ENCODE peak calls at places on chromosomes 4 and X, in ten cellular contexts. N is fibroblast of lung, S is mammary epithelial cell, X is hepatocyte, Y is K562, F is DND-41, C is HCT116, R is astrocyte, O is neural progenitor cell, T is GM23338. M is an unnamed sample.

GRCh38 chr4:15766821-15767220 is 11.3 kb upstream of the CD38 start:
- DNase-seq in N (no peak), S (no peak), X (no peak), Y (no peak), F (peak), C (no peak), R (no peak), O (no peak), T (no peak), M (no peak)

GRCh38 chr4:2484993-2485392 is 16.1 kb downstream of the RNF4 start:
- DNase-seq in N (peak), S (no peak), X (peak), Y (no peak), F (no peak), C (no peak), R (no peak), O (peak), T (peak), M (no peak)

GRCh38 chrX:153727108-153727931 is 2.7 kb downstream of the ABCD1 start:
- DNase-seq in N (peak), S (no peak), X (no peak), Y (no peak), F (no peak), C (no peak), R (no peak), O (no peak), T (no peak), M (no peak)

GRCh38 chrX:103275947-103276567 is 493 bp downstream of the TCEAL5 start:
- DNase-seq in N (no peak), S (no peak), X (no peak), Y (no peak), F (no peak), C (no peak), R (no peak), O (no peak), T (peak), M (no peak)

GRCh38 chr4:20252656-20253271 is 1.1 kb downstream of the SLIT2 start:
- DNase-seq in N (peak), S (no peak), X (peak), Y (no peak), F (no peak), C (no peak), R (peak), O (peak), T (peak), M (no peak)

GRCh38 chrX:113920661-113921060 is 663.2 kb upstream of the HTR2C start:
- DNase-seq in N (peak), S (no peak), X (no peak), Y (no peak), F (no peak), C (no peak), R (peak), O (no peak), T (no peak), M (no peak)

GRCh38 chrX:47543496-47543895 is 17.5 kb upstream of the ARAF start:
- DNase-seq in N (no peak), S (no peak), X (no peak), Y (no peak), F (no peak), C (no peak), R (no peak), O (no peak), T (no peak), M (no peak)

GRCh38 chrX:38347136-38347535 is 5.3 kb upstream of the OTC start:
- DNase-seq in N (peak), S (peak), X (peak), Y (no peak), F (no peak), C (no peak), R (peak), O (no peak), T (peak), M (no peak)

GRCh38 chr4:16034010-16034829 is 49.6 kb downstream of the PROM1 start:
- DNase-seq in N (peak), S (no peak), X (no peak), Y (no peak), F (no peak), C (no peak), R (peak), O (no peak), T (no peak), M (no peak)

GRCh38 chr4:158652920-158653319 is 18.8 kb downstream of the C4orf46 start:
- DNase-seq in N (no peak), S (no peak), X (no peak), Y (no peak), F (no peak), C (no peak), R (no peak), O (no peak), T (no peak), M (no peak)

GRCh38 chr4:3676907-3677495 is 89.2 kb upstream of the ADRA2C start:
- DNase-seq in N (no peak), S (no peak), X (no peak), Y (no peak), F (no peak), C (no peak), R (no peak), O (no peak), T (no peak), M (no peak)

GRCh38 chr4:8707045-8707781 is 114.6 kb downstream of the CPZ start:
- DNase-seq in N (no peak), S (no peak), X (no peak), Y (no peak), F (no peak), C (no peak), R (no peak), O (no peak), T (no peak), M (no peak)

GRCh38 chrX:13119386-13119785 is 75.0 kb upstream of the FAM9C start:
- DNase-seq in N (peak), S (peak), X (no peak), Y (no peak), F (no peak), C (no peak), R (no peak), O (peak), T (no peak), M (no peak)

GRCh38 chr4:158172196-158172557 is 648 bp downstream of the GASK1B start:
- DNase-seq in N (peak), S (peak), X (no peak), Y (no peak), F (no peak), C (no peak), R (peak), O (no peak), T (no peak), M (no peak)

GRCh38 chr4:42252315-42252714 is 99.9 kb upstream of the BEND4 start:
- DNase-seq in N (no peak), S (no peak), X (no peak), Y (no peak), F (no peak), C (no peak), R (no peak), O (no peak), T (no peak), M (no peak)

GRCh38 chr4:105714932-105715331 is 6.3 kb downstream of the GSTCD start:
- DNase-seq in N (no peak), S (no peak), X (no peak), Y (no peak), F (no peak), C (no peak), R (no peak), O (no peak), T (no peak), M (no peak)

GRCh38 chr4:89894654-89895652 is at the start of gene MMRN1:
- DNase-seq in N (no peak), S (no peak), X (no peak), Y (no peak), F (peak), C (no peak), R (no peak), O (no peak), T (no peak), M (no peak)

GRCh38 chrX:30327762-30328161 is 18.6 kb upstream of the NR0B1 start:
- DNase-seq in N (no peak), S (no peak), X (no peak), Y (no peak), F (no peak), C (no peak), R (no peak), O (no peak), T (peak), M (no peak)

GRCh38 chr4:77240469-77241066 is 83.6 kb downstream of the CCNG2 start:
- DNase-seq in N (peak), S (peak), X (peak), Y (peak), F (peak), C (peak), R (peak), O (peak), T (peak), M (peak)

GRCh38 chr4:174563399-174563798 is 41.1 kb upstream of the HPGD start:
- DNase-seq in N (no peak), S (no peak), X (no peak), Y (no peak), F (no peak), C (no peak), R (no peak), O (no peak), T (peak), M (no peak)

GRCh38 chrX:135437867-135438733 is 16.4 kb downstream of the SMIM10L2A start:
- DNase-seq in N (no peak), S (no peak), X (no peak), Y (peak), F (no peak), C (no peak), R (no peak), O (no peak), T (peak), M (no peak)

GRCh38 chr4:153207561-153207960 is 3.3 kb downstream of the TRIM2 start:
- DNase-seq in N (no peak), S (no peak), X (peak), Y (peak), F (no peak), C (no peak), R (no peak), O (peak), T (peak), M (no peak)

GRCh38 chrX:15723887-15724517 is 14.1 kb upstream of the CA5B start:
- DNase-seq in N (no peak), S (no peak), X (no peak), Y (no peak), F (no peak), C (no peak), R (no peak), O (no peak), T (no peak), M (no peak)

GRCh38 chr4:175891863-175892262 is 79.8 kb upstream of the GPM6A start:
- DNase-seq in N (peak), S (peak), X (peak), Y (no peak), F (no peak), C (peak), R (peak), O (peak), T (peak), M (no peak)

GRCh38 chr4:4762909-4763814 is 96.3 kb upstream of the MSX1 start:
- DNase-seq in N (peak), S (peak), X (peak), Y (no peak), F (peak), C (peak), R (peak), O (peak), T (peak), M (peak)

GRCh38 chr4:40990202-40990898 is 224.0 kb downstream of the APBB2 start:
- DNase-seq in N (peak), S (peak), X (no peak), Y (no peak), F (no peak), C (peak), R (peak), O (no peak), T (no peak), M (no peak)

GRCh38 chrX:110322603-110323002 is 4.7 kb upstream of the AMMECR1 start:
- DNase-seq in N (peak), S (no peak), X (no peak), Y (no peak), F (no peak), C (no peak), R (no peak), O (no peak), T (no peak), M (no peak)

GRCh38 chrX:45154033-45154360 is 46.7 kb downstream of the DIPK2B start:
- DNase-seq in N (no peak), S (no peak), X (no peak), Y (no peak), F (no peak), C (no peak), R (no peak), O (no peak), T (no peak), M (no peak)

GRCh38 chr4:56861365-56861764 is 39.9 kb upstream of the SPINK2 start:
- DNase-seq in N (peak), S (peak), X (peak), Y (no peak), F (no peak), C (no peak), R (peak), O (peak), T (peak), M (no peak)

GRCh38 chr4:154490589-154491340 is 834 bp downstream of the DCHS2 start:
- DNase-seq in N (no peak), S (no peak), X (peak), Y (no peak), F (no peak), C (no peak), R (no peak), O (peak), T (peak), M (no peak)
- TF ChIP-seq EZH2 in N (peak), S (peak), X (peak), Y (no peak), F (no peak), C (no peak), R (no peak), O (peak), T (peak), M (no peak)

GRCh38 chr4:107799634-107800033 is 25.1 kb upstream of the SGMS2 start:
- DNase-seq in N (no peak), S (no peak), X (no peak), Y (no peak), F (no peak), C (no peak), R (no peak), O (no peak), T (no peak), M (no peak)
- H3K4me3 ChIP-seq in N (no peak), S (no peak), X (no peak), Y (no peak), F (no peak), C (no peak), R (no peak), O (no peak), T (no peak), M (no peak)

DNA sequence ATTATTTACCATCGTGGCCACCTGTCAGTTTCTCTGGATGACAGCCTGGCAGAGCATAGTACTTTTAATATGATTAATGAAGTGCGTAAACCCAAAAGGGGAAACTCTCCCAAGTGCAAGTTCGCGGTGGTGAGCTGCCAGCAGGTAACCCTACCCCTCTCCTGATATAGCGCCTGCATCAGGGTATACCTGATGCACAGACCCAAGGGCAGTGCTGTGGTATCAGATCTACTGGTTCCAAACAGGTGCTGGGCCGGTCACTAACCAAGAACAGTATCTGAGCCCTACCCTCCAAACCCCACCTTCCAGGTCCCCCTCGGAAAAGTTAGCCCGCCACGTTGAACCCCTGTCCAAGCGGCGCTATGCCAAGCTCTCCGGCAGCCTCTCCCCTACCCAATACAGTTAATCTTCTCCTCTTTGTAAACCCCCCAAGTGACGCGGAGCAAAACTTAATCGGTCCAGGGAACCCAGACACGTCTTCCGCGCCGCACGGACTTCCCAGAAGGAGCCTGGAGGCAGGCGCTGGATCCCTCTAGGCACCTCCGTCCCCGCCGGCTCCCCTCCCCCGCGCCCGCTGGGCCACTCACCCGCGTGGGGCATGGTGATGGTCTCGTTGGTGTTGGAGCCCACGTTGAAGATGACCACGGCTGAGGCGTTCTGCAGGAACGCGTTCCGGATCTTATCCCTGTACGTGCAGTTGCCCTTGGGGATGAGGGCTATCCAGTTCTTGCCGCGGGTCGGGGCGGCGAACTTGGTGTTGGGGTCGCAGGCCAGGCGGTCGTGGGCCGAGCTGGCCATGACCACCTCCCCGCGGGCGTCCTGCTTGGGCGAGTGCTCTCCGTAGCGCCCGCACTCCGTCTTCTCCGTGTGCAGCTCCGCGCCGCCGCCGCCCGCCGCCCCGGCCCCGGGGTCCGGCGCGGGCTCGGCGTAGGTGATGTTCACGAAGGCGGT is 1.3 kb downstream of the RNF150 start:
- DNase-seq in N (peak), S (peak), X (peak), Y (no peak), F (no peak), C (no peak), R (peak), O (peak), T (peak), M (no peak)
- TF ChIP-seq EZH2 in N (no peak), S (peak), X (peak), Y (no peak), F (no peak), C (no peak), R (no peak), O (peak), T (no peak), M (no peak)

DNA sequence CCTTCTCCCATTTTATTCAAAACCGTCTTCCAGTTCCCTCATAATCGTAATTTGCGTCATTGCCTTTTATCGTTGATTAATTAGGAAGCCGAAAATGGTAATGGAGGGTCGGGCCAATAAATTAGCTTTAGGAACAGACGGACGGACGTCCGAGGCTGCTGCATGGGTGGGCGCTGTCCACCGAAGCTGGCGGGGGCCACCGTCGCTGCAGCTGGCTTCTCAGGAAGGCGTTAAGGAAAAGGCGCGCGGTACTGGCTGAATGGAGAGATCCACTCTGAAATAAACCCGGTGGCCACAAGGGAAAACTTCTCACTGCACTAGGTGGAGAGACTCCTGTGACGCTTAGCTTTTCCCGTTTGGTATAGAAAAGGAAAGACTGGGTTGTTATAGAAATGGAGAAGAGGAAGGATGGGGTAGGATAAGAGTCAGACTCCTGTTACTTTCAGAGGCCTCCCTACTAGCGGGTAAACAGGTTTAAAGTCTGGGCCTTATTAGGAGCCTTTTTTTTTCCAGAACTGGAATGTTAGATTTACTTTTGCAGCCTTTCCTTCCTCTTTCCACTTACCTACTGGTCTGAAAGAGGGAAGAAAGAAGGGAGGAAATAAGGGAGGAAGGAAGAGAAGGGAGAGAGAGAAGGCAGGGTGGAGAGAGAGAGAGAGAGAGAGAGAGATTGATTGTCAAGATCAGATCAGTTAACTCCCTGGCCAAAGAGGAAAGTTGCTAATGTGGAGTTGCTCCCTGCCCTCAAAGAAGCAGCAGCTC is 11.3 kb upstream of the PRDM8 start:
- DNase-seq in N (peak), S (no peak), X (no peak), Y (no peak), F (no peak), C (no peak), R (no peak), O (peak), T (peak), M (no peak)
- H3K4me3 ChIP-seq in N (peak), S (peak), X (no peak), Y (no peak), F (no peak), C (no peak), R (peak), O (no peak), T (peak), M (no peak)

DNA sequence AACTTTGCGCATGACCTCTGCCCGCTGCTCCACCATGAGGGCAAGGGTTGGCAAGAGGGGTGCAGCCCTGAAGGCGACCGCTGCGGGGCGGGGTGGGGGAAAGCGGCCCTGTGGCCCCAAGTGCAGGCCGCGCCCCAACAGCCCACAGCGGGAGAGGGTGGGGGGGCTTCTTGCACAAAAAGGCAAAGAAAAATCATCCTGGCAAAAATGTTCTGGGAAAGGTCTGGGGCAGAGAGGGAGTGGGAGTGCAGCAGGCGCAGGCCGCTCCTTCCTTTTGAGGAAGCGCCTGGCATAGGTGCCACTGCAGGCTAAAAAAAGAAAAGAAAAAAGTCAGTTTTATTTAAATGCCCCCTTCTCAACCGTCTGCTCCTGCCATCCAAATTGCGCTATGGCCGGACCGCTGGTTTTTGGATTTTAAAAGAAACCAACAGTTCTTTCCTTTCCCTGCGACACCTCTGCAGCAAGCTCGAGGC is 1.4 kb downstream of the ARX start:
- DNase-seq in N (no peak), S (no peak), X (no peak), Y (no peak), F (no peak), C (no peak), R (no peak), O (peak), T (no peak), M (no peak)
- TF ChIP-seq EZH2 in N (peak), S (no peak), X (peak), Y (no peak), F (no peak), C (no peak), R (no peak), O (peak), T (peak), M (no peak)

GRCh38 chr4:142961866-142962265 is 115.8 kb upstream of the INPP4B start:
- DNase-seq in N (no peak), S (no peak), X (no peak), Y (no peak), F (no peak), C (no peak), R (no peak), O (no peak), T (no peak), M (no peak)
- H3K4me3 ChIP-seq in N (no peak), S (no peak), X (no peak), Y (no peak), F (no peak), C (no peak), R (no peak), O (no peak), T (no peak), M (peak)